ENCODE peak calls at places on chromosomes 1 and 21, in four cellular contexts. One of them, this sample, is unnamed. For H3K9me3, the result is how much of the 10 kb centered on the place peaks cover.

GRCh38 chr1:204254031-204254661 is 40.4 kb upstream of the GOLT1A start:
- DNase-seq in PC-3: peak
- DNase-seq in astrocyte: no peak
- DNase-seq in neural progenitor cell: peak
- DNase-seq in this sample: no peak

GRCh38 chr1:119108993-119109392 is 31.5 kb downstream of the WARS2 start:
- DNase-seq in neural progenitor cell: no peak
- DNase-seq in astrocyte: no peak
- DNase-seq in PC-3: no peak
- DNase-seq in this sample: peak

GRCh38 chr21:31366825-31367224 is 22.8 kb upstream of the TIAM1 start:
- DNase-seq in neural progenitor cell: no peak
- DNase-seq in PC-3: peak
- DNase-seq in astrocyte: peak
- DNase-seq in this sample: peak

GRCh38 chr1:226541631-226542622 is 6.6 kb upstream of the STUM start:
- DNase-seq in PC-3: no peak
- DNase-seq in astrocyte: no peak
- DNase-seq in neural progenitor cell: no peak
- DNase-seq in this sample: no peak

GRCh38 chr1:201254625-201255469 is 28.5 kb upstream of the PKP1 start:
- DNase-seq in PC-3: peak
- DNase-seq in neural progenitor cell: peak
- DNase-seq in astrocyte: no peak
- DNase-seq in this sample: peak

GRCh38 chr1:177472567-177472966 is 301.8 kb downstream of the BRINP2 start:
- DNase-seq in PC-3: no peak
- DNase-seq in neural progenitor cell: no peak
- DNase-seq in astrocyte: no peak
- DNase-seq in this sample: no peak

GRCh38 chr1:34268311-34269042 is 91.8 kb downstream of the C1orf94 start:
- DNase-seq in neural progenitor cell: no peak
- DNase-seq in PC-3: peak
- DNase-seq in astrocyte: peak
- DNase-seq in this sample: no peak

GRCh38 chr1:89949991-89950624 is 44.8 kb upstream of the ZNF326 start:
- DNase-seq in neural progenitor cell: peak
- DNase-seq in astrocyte: no peak
- DNase-seq in PC-3: no peak
- DNase-seq in this sample: no peak

GRCh38 chr1:61141288-61142044 is 59.1 kb downstream of the NFIA start:
- DNase-seq in astrocyte: peak
- DNase-seq in PC-3: peak
- DNase-seq in neural progenitor cell: no peak
- DNase-seq in this sample: peak

GRCh38 chr1:69913967-69914366 is 291.4 kb downstream of the LRRC40 start:
- DNase-seq in astrocyte: peak
- DNase-seq in PC-3: no peak
- DNase-seq in neural progenitor cell: no peak
- DNase-seq in this sample: peak

GRCh38 chr1:159826436-159827101 is at the start of gene SLAMF8:
- DNase-seq in PC-3: no peak
- DNase-seq in astrocyte: no peak
- DNase-seq in neural progenitor cell: no peak
- DNase-seq in this sample: no peak

GRCh38 chr1:227197064-227197463 is 121.2 kb downstream of the CDC42BPA start:
- DNase-seq in neural progenitor cell: no peak
- DNase-seq in astrocyte: no peak
- DNase-seq in PC-3: no peak
- DNase-seq in this sample: no peak

GRCh38 chr1:36457691-36458090 is 6.5 kb downstream of the MRPS15 start:
- DNase-seq in neural progenitor cell: no peak
- DNase-seq in astrocyte: no peak
- DNase-seq in PC-3: no peak
- DNase-seq in this sample: no peak

DNA sequence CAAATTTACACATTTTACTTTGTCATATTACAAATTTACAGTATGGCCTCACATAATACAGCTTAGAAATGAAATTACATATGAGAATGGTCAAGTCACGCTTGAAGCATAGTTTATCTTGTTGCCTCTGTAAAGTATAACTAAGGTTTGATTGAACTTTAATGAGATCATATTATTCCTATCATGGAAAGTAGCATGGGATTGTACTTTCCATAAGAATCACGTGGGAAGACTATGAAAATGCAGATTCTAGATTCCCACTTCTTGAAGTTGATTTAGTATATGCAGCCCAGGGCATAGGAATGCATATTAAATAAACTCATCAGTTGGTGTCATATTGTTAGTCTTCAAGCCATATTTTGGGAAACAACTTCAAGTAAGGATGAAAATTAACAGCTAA is 342.8 kb downstream of the NCAM2 start:
- DNase-seq in astrocyte: no peak
- DNase-seq in PC-3: no peak
- DNase-seq in neural progenitor cell: no peak
- DNase-seq in this sample: no peak
- H3K9me3 ChIP-seq in astrocyte: under half
- H3K9me3 ChIP-seq in PC-3: under half
- H3K9me3 ChIP-seq in neural progenitor cell: under half
- H3K9me3 ChIP-seq in this sample: under half

GRCh38 chr1:186286615-186287317 is 88.3 kb downstream of the TPR start:
- DNase-seq in neural progenitor cell: no peak
- DNase-seq in astrocyte: peak
- DNase-seq in PC-3: peak
- DNase-seq in this sample: peak
- H2AFZ ChIP-seq in neural progenitor cell: no peak
- H2AFZ ChIP-seq in astrocyte: no peak
- H2AFZ ChIP-seq in PC-3: no peak
- H2AFZ ChIP-seq in this sample: no peak

DNA sequence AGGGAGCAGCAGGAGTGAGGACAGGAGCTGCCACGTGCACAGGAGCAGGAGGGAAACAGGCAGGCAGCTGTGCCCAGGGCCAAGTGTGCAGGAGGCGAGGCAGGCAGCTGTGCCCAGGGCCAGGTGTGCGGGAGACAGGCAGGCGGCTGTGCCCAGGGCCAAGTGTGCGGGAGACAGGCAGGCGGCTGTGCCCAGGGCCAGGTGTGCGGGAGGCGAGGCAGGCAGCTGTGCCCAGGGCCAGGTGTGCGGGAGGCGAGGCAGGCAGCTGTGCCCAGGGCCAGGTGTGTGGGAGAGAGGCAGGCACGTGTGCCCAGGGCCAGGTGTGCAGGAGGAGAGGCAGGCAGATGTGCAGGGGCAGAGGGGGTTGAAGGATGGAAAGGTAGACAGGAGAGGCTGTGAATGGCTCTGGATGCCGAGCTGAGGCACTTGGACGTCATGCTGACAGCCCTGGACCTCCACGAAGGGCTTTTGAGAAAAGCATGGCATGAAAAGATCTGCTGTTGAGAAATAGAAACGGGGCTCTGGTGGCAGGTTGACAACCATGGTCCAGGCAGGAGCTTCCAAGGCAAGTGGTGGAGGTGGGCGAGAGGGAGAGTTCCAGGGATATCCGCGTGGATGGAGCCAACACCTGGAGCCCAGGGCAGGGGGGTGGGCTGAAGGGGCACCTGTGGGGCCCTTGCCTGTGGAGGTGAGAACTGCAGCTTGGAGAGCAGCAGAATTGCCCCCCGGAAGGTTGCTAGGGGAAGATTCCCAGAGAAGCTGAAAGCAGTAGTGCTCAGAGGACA is 19.1 kb upstream of the NPHP4 start:
- DNase-seq in neural progenitor cell: no peak
- DNase-seq in PC-3: no peak
- DNase-seq in astrocyte: no peak
- DNase-seq in this sample: no peak
- H3K9me3 ChIP-seq in neural progenitor cell: under half
- H3K9me3 ChIP-seq in PC-3: under half
- H3K9me3 ChIP-seq in astrocyte: under half
- H3K9me3 ChIP-seq in this sample: under half

GRCh38 chr1:101299166-101299565 is 62.3 kb downstream of the S1PR1 start:
- DNase-seq in PC-3: no peak
- DNase-seq in astrocyte: no peak
- DNase-seq in neural progenitor cell: no peak
- DNase-seq in this sample: no peak
- H2AFZ ChIP-seq in PC-3: no peak
- H2AFZ ChIP-seq in astrocyte: no peak
- H2AFZ ChIP-seq in neural progenitor cell: no peak
- H2AFZ ChIP-seq in this sample: no peak

DNA sequence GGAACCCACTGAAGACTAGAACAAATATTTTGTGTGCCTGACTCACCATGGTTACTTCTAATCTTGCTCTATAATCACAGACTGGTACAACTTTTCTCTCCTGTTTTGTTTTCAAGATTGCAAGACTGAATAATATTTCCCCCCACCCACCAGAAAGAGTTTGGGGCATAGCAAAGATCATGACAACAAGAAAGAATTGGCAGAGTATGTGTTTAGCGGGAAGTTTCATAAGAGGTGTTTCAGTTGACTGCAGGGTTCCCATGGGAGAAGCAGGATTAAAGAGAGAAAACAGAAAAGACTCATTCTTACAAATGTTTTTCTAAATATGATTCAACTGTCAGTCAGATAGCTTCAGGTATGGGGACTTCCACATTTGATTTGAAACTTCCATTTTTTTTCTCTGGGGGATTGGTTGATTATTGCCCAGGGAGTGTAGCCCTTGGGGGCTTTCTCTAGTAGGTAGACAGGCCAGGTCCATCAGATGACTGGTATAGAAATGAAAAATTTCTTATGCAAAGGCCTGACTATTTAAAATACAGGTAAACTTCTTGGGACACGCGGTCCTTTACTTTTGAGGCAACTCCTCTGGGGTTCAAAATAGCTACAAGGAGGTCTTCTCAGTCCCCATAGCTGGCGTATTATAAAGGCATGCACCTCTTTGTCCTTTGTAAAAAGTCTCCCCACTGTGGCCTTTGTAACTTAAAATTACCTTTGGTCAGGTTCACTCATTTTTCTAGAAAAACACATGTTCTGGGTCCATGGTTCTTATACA is 13.9 kb downstream of the OR14I1 start:
- DNase-seq in astrocyte: no peak
- DNase-seq in neural progenitor cell: no peak
- DNase-seq in PC-3: peak
- DNase-seq in this sample: no peak
- H3K9me3 ChIP-seq in astrocyte: under half
- H3K9me3 ChIP-seq in neural progenitor cell: under half
- H3K9me3 ChIP-seq in PC-3: under half
- H3K9me3 ChIP-seq in this sample: under half

GRCh38 chr1:175857756-175858155 is 114.4 kb upstream of the TNR start:
- DNase-seq in astrocyte: no peak
- DNase-seq in neural progenitor cell: peak
- DNase-seq in PC-3: no peak
- DNase-seq in this sample: no peak
- H2AFZ ChIP-seq in astrocyte: no peak
- H2AFZ ChIP-seq in neural progenitor cell: peak
- H2AFZ ChIP-seq in PC-3: no peak
- H2AFZ ChIP-seq in this sample: no peak

DNA sequence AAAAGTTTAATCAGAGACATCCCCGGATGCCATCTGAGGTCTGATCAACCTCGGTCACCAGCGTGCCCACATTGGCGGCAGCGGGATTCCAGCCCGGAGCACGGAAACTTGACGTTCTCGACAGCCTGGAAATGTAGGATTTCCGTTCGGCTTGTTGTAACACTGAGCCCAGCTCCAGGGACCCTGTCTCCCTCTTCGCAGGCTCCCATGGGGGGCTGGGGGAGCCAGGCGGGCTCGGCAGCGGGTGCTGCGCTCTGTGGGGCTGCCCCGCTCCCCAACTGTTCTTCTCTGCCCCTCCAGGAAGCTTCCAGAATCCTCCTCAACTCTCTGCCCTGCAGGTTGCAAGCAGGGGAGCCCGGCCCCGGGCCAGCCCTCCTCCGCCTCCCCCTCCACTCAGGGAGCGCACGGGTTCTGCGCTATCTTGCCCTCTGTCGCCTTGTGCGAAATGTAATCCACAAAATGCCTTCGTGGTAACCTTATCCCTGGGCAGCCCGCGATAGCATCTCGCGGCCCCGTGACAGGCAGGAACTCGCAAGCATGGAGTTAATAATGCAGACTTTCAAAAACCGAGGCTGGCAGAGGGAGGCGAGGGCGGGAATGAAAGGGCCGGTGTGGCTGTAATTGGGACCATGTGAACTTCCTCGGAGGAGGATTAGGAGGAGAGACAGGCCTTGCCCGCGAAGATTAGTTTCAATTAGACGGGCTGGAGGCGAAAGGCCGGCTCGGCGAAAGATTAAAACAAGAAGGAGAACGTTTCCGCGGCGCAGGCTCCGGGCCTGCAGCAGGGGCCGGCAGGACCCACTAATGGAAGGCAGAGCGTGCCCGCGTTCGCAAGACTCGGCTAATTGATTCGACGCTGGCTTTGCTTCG is 53.9 kb upstream of the TTC34 start:
- DNase-seq in neural progenitor cell: no peak
- DNase-seq in astrocyte: no peak
- DNase-seq in PC-3: no peak
- DNase-seq in this sample: no peak
- H3K9me3 ChIP-seq in neural progenitor cell: under half
- H3K9me3 ChIP-seq in astrocyte: under half
- H3K9me3 ChIP-seq in PC-3: under half
- H3K9me3 ChIP-seq in this sample: under half

GRCh38 chr1:33021567-33022431 is 14.9 kb downstream of the AK2 start:
- DNase-seq in PC-3: no peak
- DNase-seq in neural progenitor cell: no peak
- DNase-seq in astrocyte: no peak
- DNase-seq in this sample: no peak
- H2AFZ ChIP-seq in PC-3: no peak
- H2AFZ ChIP-seq in neural progenitor cell: no peak
- H2AFZ ChIP-seq in astrocyte: no peak
- H2AFZ ChIP-seq in this sample: no peak

This sample was measured in fibroblast of lung.